ENCODE peak calls at places on chromosome 22, in nine cellular contexts. Z is ascending aorta, N is colonic mucosa, A is endodermal cell, J is GM23338, Y is fibroblast of lung, X is cardiac fibroblast, F is choroid plexus epithelial cell, K is spleen. G is an unnamed sample.

GRCh38 chr22:38712496-38713207 is 6.9 kb downstream of the GTPBP1 start:
- DNase-seq in N (no peak), K (no peak), F (no peak), A (peak; percentile 87), X (no peak), J (peak; percentile 43), Z (no peak), Y (no peak), G (no peak)

GRCh38 chr22:20859615-20860014 is 808 bp downstream of the SNAP29 start:
- DNase-seq in A (no peak), F (no peak), N (no peak), J (no peak), Z (no peak), Y (no peak), K (no peak), X (no peak), G (no peak)

GRCh38 chr22:46827781-46828180 is 65.3 kb downstream of the TBC1D22A start:
- DNase-seq in Z (no peak), J (no peak), A (peak; percentile 18), F (no peak), N (no peak), X (no peak), K (no peak), Y (no peak), G (no peak)

GRCh38 chr22:20574920-20575353 is 67.5 kb downstream of the MED15 start:
- DNase-seq in A (no peak), Z (no peak), K (peak; percentile 41), N (peak; percentile 53), F (no peak), Y (no peak), X (no peak), J (no peak), G (no peak)

GRCh38 chr22:24137595-24137994 is 43.7 kb upstream of the SUSD2 start:
- DNase-seq in J (no peak), N (no peak), A (no peak), Z (no peak), Y (peak; percentile 78), F (peak; percentile 79), X (peak; percentile 75), K (no peak), G (peak; percentile 90)

GRCh38 chr22:37601540-37602442 is 6.8 kb upstream of the GGA1 start:
- DNase-seq in F (peak; percentile 66), J (peak; percentile 97), X (peak; percentile 35), K (no peak), A (peak; percentile 93), Z (no peak), N (peak; percentile 80), Y (peak; percentile 21), G (peak; percentile 67)

GRCh38 chr22:23248583-23248982 is 68.3 kb downstream of the BCR start:
- DNase-seq in Z (no peak), J (peak; percentile 72), F (peak; percentile 78), A (no peak), N (no peak), Y (peak; percentile 53), K (no peak), X (peak; percentile 22), G (peak; percentile 29)

GRCh38 chr22:29032584-29032983 is 29.0 kb downstream of the C22orf31 start:
- DNase-seq in N (no peak), Y (peak; percentile 34), Z (no peak), K (no peak), X (peak; percentile 16), F (no peak), J (no peak), A (no peak), G (no peak)

GRCh38 chr22:22752556-22753477 is 108.4 kb downstream of the GGTLC2 start:
- DNase-seq in Z (no peak), K (no peak), X (peak; percentile 89), N (no peak), A (no peak), Y (peak; percentile 88), F (peak; percentile 70), J (no peak), G (peak; percentile 76)

GRCh38 chr22:23655891-23656475 is 23.9 kb upstream of the DRICH1 start:
- DNase-seq in F (no peak), Y (no peak), Z (no peak), A (no peak), J (no peak), X (no peak), N (no peak), K (peak; percentile 48), G (no peak)

GRCh38 chr22:49358041-49358440 is 469.6 kb downstream of the BRD1 start:
- DNase-seq in K (peak; percentile 41), X (no peak), F (no peak), Z (no peak), N (no peak), Y (no peak), A (no peak), J (no peak), G (no peak)
- H3K4me3 ChIP-seq in K (no peak overlapping the region), X (no peak overlapping the region), F (no peak overlapping the region), Z (no peak overlapping the region), N (no peak overlapping the region), Y (no peak overlapping the region), A (no peak overlapping the region), J (no peak overlapping the region), G (no peak overlapping the region)

GRCh38 chr22:40105755-40106154 is 72.0 kb upstream of the TNRC6B start:
- DNase-seq in N (no peak), K (no peak), A (no peak), J (no peak), X (no peak), F (no peak), Y (no peak), Z (no peak), G (no peak)

GRCh38 chr22:40111451-40111850 is 66.3 kb upstream of the TNRC6B start:
- DNase-seq in J (no peak), Z (no peak), K (no peak), N (no peak), A (no peak), F (no peak), Y (no peak), X (no peak), G (no peak)

GRCh38 chr22:40107244-40107643 is 70.5 kb upstream of the TNRC6B start:
- DNase-seq in J (no peak), Z (no peak), X (peak; percentile 13), F (peak; percentile 22), A (no peak), K (no peak), N (no peak), Y (peak; percentile 12), G (no peak)

GRCh38 chr22:40112595-40112994 is 65.1 kb upstream of the TNRC6B start:
- DNase-seq in Y (no peak), J (no peak), K (no peak), X (no peak), F (no peak), A (no peak), N (no peak), Z (no peak), G (no peak)

GRCh38 chr22:40107756-40108437 is 69.8 kb upstream of the TNRC6B start:
- DNase-seq in N (no peak), A (no peak), F (peak; percentile 35), Z (no peak), X (peak; percentile 42), J (no peak), K (no peak), Y (peak; percentile 43), G (peak; percentile 72)
- H3K4me3 ChIP-seq in N (no peak overlapping the region), A (no peak overlapping the region), F (no peak overlapping the region), Z (peak overlapping the region; percentile 44), X (no peak overlapping the region), J (no peak overlapping the region), K (peak overlapping the region; percentile 0), Y (peak overlapping the region; percentile 14), G (peak overlapping the region; percentile 43)

DNA sequence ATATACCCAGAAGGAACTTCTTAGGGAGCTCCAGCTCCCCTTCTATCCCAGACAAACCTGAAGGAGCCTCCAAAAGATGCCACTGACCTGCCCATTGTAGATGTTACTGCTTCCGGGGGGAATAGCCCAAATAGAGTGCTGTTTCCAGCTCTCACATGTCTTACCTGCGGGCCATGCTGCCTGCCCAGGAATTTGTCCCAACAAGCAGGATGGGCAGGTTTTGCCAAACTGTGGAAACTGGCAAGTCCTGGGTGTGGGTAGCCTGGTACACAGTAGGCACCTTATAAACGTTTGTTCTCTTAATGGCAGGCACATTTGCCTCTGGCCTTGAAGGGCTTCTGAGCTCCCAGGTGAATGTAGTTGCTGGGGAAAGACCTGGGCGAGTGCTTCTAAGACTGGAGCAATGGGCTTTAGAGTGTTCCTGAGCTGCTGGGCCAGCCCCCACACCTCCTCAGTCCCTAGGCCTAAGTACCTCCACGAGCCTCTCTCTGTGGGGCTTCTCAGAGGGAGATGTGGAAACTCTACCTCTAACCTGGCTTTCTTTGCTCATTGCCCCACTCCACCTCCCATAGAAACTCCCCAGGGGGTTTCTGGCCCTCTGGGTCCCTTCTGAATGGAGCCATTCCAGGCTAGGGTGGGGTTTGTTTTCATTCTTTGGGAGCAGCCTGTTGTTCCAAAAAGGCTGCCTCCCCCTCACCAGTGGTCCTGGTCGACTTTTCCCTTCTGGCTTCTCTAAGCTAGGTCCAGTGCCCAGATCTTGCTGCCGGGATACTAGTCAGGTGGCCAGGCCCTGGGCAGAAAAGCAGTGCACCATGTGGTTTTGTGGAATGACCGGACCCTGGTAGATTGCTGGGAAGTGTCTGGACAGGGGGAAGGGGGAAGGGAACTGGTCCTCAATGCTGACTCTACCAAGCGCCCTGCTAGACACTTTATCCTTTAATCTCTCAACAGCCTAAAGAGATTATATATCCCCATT is 37.2 kb downstream of the LIMK2 start:
- DNase-seq in A (no peak), J (no peak), N (no peak), F (no peak), X (no peak), K (no peak), Y (no peak), Z (no peak), G (no peak)
- H3K4me3 ChIP-seq in A (peak overlapping the region; percentile 72), J (no peak overlapping the region), N (no peak overlapping the region), F (peak overlapping the region; percentile 68), X (peak overlapping the region; percentile 62), K (peak overlapping the region; percentile 34), Y (peak overlapping the region; percentile 69), Z (peak overlapping the region; percentile 60), G (peak overlapping the region; percentile 71)

DNA sequence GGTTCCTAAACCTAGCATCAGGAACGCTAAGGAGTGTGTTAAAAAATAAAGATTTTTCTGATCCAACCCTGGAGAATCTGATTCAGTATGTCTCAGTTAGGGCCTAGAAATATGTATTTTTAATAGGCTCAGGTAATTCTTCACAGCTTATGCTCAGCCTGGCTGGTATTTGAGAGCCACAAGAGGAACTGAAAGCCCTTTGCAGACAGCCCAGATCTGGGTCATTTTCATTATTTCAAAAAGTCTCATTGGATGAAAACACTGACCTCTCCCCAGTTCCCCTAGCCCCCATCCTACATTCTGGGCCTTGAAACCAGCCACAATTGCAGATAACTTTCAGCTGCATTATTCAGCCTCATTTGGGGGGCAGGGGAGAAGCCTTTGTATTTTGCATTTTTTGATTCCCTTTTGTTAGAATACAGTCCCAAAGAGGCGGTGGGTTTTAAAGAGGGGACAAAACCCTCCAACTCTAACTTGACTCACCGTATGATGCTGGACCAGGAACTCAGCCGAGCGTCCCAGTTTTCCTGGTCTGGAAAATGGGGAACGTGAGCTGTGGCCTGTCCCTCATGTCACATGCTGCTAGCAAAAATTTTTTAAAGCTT is 66.0 kb upstream of the LARGE1 start:
- DNase-seq in N (no peak), A (no peak), Y (no peak), F (no peak), X (no peak), J (no peak), Z (no peak), K (no peak), G (no peak)
- H3K4me3 ChIP-seq in N (no peak overlapping the region), A (no peak overlapping the region), Y (no peak overlapping the region), F (no peak overlapping the region), X (no peak overlapping the region), J (no peak overlapping the region), Z (no peak overlapping the region), K (no peak overlapping the region), G (no peak overlapping the region)

GRCh38 chr22:41481131-41481830 is 12.4 kb downstream of the ACO2 start:
- DNase-seq in J (no peak), N (no peak), X (peak; percentile 48), Y (peak; percentile 18), K (no peak), F (no peak), A (no peak), Z (no peak), G (peak; percentile 57)
- H3K4me3 ChIP-seq in J (peak overlapping the region; percentile 9), N (no peak overlapping the region), X (no peak overlapping the region), Y (no peak overlapping the region), K (no peak overlapping the region), F (no peak overlapping the region), A (no peak overlapping the region), Z (no peak overlapping the region), G (no peak overlapping the region)